ENCODE peak calls at places on chromosomes 1 and 21, in four cellular contexts. U is NCI-H2171 treated with DMSO at 0.1 percent for 48 hours, R is T1000, K is HT1080. Y is an unnamed sample.

GRCh38 chr1:175887981-175888428 is 144.6 kb upstream of the TNR start:
- DNase-seq in K (peak), R (no peak), U (peak), Y (peak)

GRCh38 chr1:174872615-174873058 is 127.1 kb upstream of the CACYBP start:
- DNase-seq in K (peak), U (no peak), R (no peak), Y (no peak)

GRCh38 chr1:63730211-63730610 is 43.6 kb upstream of the ROR1 start:
- DNase-seq in K (peak), U (peak), R (no peak), Y (no peak)

GRCh38 chr1:234842726-234843641 is 233.0 kb upstream of the IRF2BP2 start:
- DNase-seq in R (no peak), U (no peak), K (no peak), Y (no peak)

GRCh38 chr21:36860736-36861594 is 105.5 kb downstream of the HLCS start:
- DNase-seq in R (no peak), U (no peak), K (peak), Y (no peak)

GRCh38 chr1:82391712-82392111 is 591.0 kb downstream of the ADGRL2 start:
- DNase-seq in U (no peak), K (no peak), R (no peak), Y (no peak)

GRCh38 chr1:16014509-16015482 is 3.0 kb downstream of the HSPB7 start:
- DNase-seq in U (no peak), R (no peak), K (no peak), Y (no peak)

GRCh38 chr1:151443846-151444790 is 15.2 kb downstream of the POGZ start:
- DNase-seq in U (peak), R (peak), K (peak), Y (peak)

GRCh38 chr21:36589352-36589971 is 109.5 kb upstream of the SIM2 start:
- DNase-seq in R (no peak), K (peak), U (no peak), Y (peak)

GRCh38 chr1:66356605-66357004 is 177.3 kb upstream of the SGIP1 start:
- DNase-seq in K (no peak), R (no peak), U (no peak), Y (no peak)

GRCh38 chr1:106022312-106022902 is 1034.1 kb upstream of the PRMT6 start:
- DNase-seq in R (no peak), K (no peak), U (peak), Y (no peak)

GRCh38 chr1:240190881-240191385 is 99.2 kb downstream of the FMN2 start:
- DNase-seq in U (peak), K (peak), R (peak), Y (peak)

GRCh38 chr1:43835141-43836021 is 98.2 kb upstream of the ARTN start:
- DNase-seq in K (peak), R (peak), U (no peak), Y (peak)

GRCh38 chr1:4336507-4336906 is 317.9 kb upstream of the AJAP1 start:
- DNase-seq in K (no peak), U (no peak), R (no peak), Y (no peak)

GRCh38 chr1:193558491-193559028 is 372.1 kb upstream of the B3GALT2 start:
- DNase-seq in R (peak), K (peak), U (no peak), Y (no peak)

GRCh38 chr1:224510880-224511645 is 76.5 kb upstream of the WDR26 start:
- DNase-seq in K (peak), U (no peak), R (no peak), Y (no peak)

GRCh38 chr1:27144920-27145661 is 9.8 kb downstream of the SLC9A1 start:
- DNase-seq in R (no peak), U (peak), K (no peak), Y (no peak)

GRCh38 chr1:62384276-62385005 is 52.4 kb upstream of the USP1 start:
- DNase-seq in K (no peak), U (peak), R (no peak), Y (peak)

GRCh38 chr1:8182034-8182761 is 135.7 kb upstream of the SLC45A1 start:
- DNase-seq in R (peak), U (no peak), K (peak), Y (no peak)

GRCh38 chr1:102891868-102892625 is 216.3 kb downstream of the COL11A1 start:
- DNase-seq in R (no peak), U (no peak), K (peak), Y (no peak)

GRCh38 chr1:3483801-3484444 is 29.5 kb downstream of the ARHGEF16 start:
- DNase-seq in R (no peak), U (no peak), K (no peak), Y (no peak)

Y was measured in globus pallidus.